ENCODE peak calls at places on chromosomes 7 and 10, in seven cellular contexts. N is colonic mucosa, W is bronchial epithelial cell, G is fibroblast of mammary gland, K is BJ, U is tibial artery, Z is astrocyte of the cerebellum. Q is an unnamed sample.

GRCh38 chr10:78952686-78953085 is 116.1 kb upstream of the ZMIZ1 start:
- DNase-seq in N (no peak), W (no peak), G (peak), K (peak), U (peak), Z (peak), Q (peak)

GRCh38 chr7:54901840-54902239 is 117.0 kb upstream of the EGFR start:
- DNase-seq in N (no peak), W (no peak), G (no peak), K (no peak), U (no peak), Z (no peak), Q (no peak)

GRCh38 chr10:6431861-6432260 is 148.2 kb downstream of the PRKCQ start:
- DNase-seq in N (no peak), W (no peak), G (no peak), K (no peak), U (no peak), Z (no peak), Q (no peak)

GRCh38 chr7:45120-46090 is 147.0 kb upstream of the FAM20C start:
- DNase-seq in N (peak), W (no peak), G (no peak), K (no peak), U (no peak), Z (no peak), Q (no peak)

GRCh38 chr7:134140889-134141867 is 14.0 kb downstream of the LRGUK start:
- DNase-seq in N (peak), W (peak), G (peak), K (peak), U (peak), Z (peak), Q (peak)

GRCh38 chr10:73780966-73781365 is 882 bp upstream of the CHCHD1 start:
- DNase-seq in N (peak), W (no peak), G (peak), K (no peak), U (no peak), Z (no peak), Q (no peak)

GRCh38 chr7:92589056-92589455 is 1.1 kb downstream of the FAM133B start:
- DNase-seq in N (no peak), W (no peak), G (no peak), K (no peak), U (no peak), Z (no peak), Q (no peak)

GRCh38 chr7:17845197-17845547 is 95.1 kb downstream of the SNX13 start:
- DNase-seq in N (no peak), W (no peak), G (no peak), K (no peak), U (no peak), Z (no peak), Q (no peak)

GRCh38 chr7:80895056-80895455 is 23.8 kb downstream of the SEMA3C start:
- DNase-seq in N (no peak), W (no peak), G (no peak), K (no peak), U (no peak), Z (peak), Q (no peak)

GRCh38 chr7:86600506-86601290 is 43.0 kb upstream of the GRM3 start:
- DNase-seq in N (no peak), W (no peak), G (no peak), K (no peak), U (no peak), Z (no peak), Q (no peak)

GRCh38 chr7:98079891-98080653 is 26.6 kb upstream of the LMTK2 start:
- DNase-seq in N (no peak), W (no peak), G (no peak), K (no peak), U (no peak), Z (no peak), Q (no peak)

GRCh38 chr7:80070391-80070790 is 64.2 kb upstream of the GNAI1 start:
- DNase-seq in N (no peak), W (no peak), G (peak), K (no peak), U (no peak), Z (no peak), Q (no peak)

GRCh38 chr10:2949948-2950354 is 117.4 kb upstream of the PFKP start:
- DNase-seq in N (no peak), W (peak), G (peak), K (no peak), U (no peak), Z (peak), Q (no peak)

GRCh38 chr10:24467605-24468004 is 256.1 kb downstream of the ARHGAP21 start:
- DNase-seq in N (no peak), W (no peak), G (peak), K (no peak), U (no peak), Z (no peak), Q (no peak)

GRCh38 chr10:24465124-24465874 is 256.4 kb downstream of the KIAA1217 start:
- DNase-seq in N (peak), W (peak), G (peak), K (peak), U (no peak), Z (peak), Q (peak)

GRCh38 chr10:24466616-24466949 is 257.1 kb downstream of the ARHGAP21 start:
- DNase-seq in N (no peak), W (no peak), G (no peak), K (no peak), U (no peak), Z (no peak), Q (no peak)

GRCh38 chr10:24467094-24467493 is 256.6 kb downstream of the ARHGAP21 start:
- DNase-seq in N (no peak), W (no peak), G (no peak), K (no peak), U (no peak), Z (no peak), Q (no peak)

GRCh38 chr10:24465899-24466615 is 257.1 kb downstream of the KIAA1217 start:
- DNase-seq in N (peak), W (peak), G (peak), K (peak), U (no peak), Z (peak), Q (peak)
- H3K4me3 ChIP-seq in N (peak), W (peak), G (peak), K (peak), U (no peak), Z (peak), Q (peak)

DNA sequence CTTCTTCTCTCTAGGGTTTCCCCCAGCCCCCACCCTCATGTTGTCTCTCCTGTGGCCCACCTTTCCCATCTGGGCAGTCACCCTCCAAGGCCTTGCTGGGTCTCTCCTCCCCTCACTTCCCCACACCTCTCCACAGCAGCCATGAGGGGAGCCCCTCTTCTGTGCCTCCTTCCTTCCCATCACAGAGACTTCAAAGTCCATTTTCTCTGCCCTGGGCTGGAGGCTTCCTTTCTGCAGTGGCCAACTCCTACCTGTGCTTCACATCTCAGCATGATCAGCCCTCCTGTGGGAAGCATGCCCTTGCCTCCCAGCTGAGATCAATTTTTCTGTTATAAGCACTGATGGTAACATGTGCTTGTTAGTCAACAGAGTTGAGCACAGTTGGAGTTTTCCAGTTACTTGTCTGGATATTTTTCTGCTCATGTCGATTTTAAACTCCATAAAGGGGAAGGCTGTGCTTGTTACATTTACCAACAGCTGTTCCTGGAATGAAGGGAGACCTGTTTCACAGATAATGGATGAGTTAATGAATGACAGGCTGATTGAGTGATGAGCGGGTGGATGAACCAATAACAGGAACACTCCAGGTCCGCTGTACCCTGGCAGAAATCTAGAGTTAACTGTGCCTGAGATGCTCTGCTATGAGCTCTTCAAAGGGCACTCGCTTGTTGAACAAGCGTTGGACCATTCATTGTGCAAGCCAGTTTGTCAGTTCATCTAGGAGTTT is 71.4 kb upstream of the PRSS58 start:
- DNase-seq in N (no peak), W (no peak), G (no peak), K (no peak), U (no peak), Z (no peak), Q (no peak)
- H3K4me3 ChIP-seq in N (no peak), W (no peak), G (no peak), K (no peak), U (no peak), Z (no peak), Q (no peak)

GRCh38 chr10:128915630-128916029 is 551.4 kb upstream of the MGMT start:
- DNase-seq in N (no peak), W (no peak), G (no peak), K (no peak), U (no peak), Z (no peak), Q (no peak)
- H3K4me3 ChIP-seq in N (no peak), W (no peak), G (no peak), K (no peak), U (no peak), Z (no peak), Q (no peak)

GRCh38 chr10:126186746-126187145 is 201.5 kb downstream of the ADAM12 start:
- DNase-seq in N (no peak), W (peak), G (no peak), K (no peak), U (no peak), Z (no peak), Q (no peak)
- H3K4me3 ChIP-seq in N (no peak), W (no peak), G (no peak), K (no peak), U (no peak), Z (no peak), Q (no peak)

DNA sequence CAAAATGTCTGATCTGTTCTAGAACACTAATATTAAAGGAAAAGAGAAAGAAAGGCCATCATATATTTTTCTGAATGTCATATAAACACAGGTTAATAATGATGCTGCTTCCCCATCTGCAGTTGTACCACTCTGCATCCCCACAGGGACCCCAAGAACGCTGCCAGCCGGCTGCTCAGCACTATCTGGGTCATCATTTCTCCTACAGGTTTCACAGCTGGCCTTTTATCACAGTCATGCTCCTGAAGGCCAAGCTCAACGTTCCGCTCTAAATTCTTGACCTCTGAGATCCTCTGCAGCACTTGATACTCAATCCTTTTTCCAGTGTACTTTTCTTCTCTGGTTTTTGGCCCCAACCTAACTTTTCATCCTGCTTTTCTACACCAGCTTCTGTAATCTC is 4.8 kb downstream of the IDI1 start:
- DNase-seq in N (no peak), W (no peak), G (no peak), K (no peak), U (no peak), Z (no peak), Q (no peak)
- H3K4me3 ChIP-seq in N (no peak), W (no peak), G (no peak), K (no peak), U (no peak), Z (no peak), Q (no peak)

DNA sequence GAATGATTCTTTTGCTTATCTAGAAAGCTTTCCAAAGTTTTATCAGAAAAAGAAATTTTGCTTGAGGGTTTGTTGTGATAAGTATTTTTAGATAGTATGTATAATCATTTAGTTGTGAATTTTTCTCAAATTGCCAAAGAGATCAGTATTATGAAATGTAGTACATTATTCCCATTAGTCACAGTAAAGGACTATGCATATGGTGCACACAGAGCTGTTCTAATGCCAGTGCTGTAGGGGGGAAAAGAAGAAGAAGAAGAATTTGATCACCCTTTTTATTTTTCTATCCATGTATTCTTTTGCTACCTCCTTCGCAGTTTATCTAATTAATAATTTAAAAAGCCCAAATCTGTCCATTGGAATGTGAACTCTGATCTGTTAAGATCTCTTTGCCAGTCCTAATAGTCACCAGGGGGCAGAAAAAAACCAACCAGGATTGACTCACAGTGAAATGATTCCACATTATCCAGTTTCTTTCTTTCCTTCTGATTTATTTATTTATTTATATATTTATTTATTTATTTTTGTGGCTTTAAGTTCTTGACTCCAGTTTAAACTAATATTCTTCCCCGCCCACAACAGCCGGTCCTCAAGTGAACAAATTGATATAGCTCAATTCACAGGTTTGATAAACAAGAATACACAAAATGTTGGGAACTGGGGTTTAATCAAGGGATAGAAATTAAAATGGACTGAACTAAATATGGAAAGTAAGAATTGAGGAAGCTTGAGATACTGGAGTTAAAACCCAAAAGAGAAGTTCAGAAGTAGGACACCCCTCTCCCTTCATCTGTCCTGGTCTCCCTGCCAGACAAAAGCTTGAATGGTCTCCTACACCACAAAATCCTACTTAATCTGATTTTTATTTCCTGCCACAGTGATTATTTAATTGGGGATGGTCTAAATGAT is 4.9 kb downstream of the RBM20 start:
- DNase-seq in N (no peak), W (peak), G (peak), K (no peak), U (no peak), Z (no peak), Q (no peak)
- H3K4me3 ChIP-seq in N (no peak), W (no peak), G (no peak), K (no peak), U (no peak), Z (no peak), Q (no peak)

GRCh38 chr7:124765401-124766352 is at the start of gene GPR37:
- DNase-seq in N (peak), W (peak), G (peak), K (no peak), U (no peak), Z (peak), Q (peak)

GRCh38 chr7:124762611-124763143 is 2.9 kb downstream of the GPR37 start:
- DNase-seq in N (peak), W (no peak), G (no peak), K (no peak), U (no peak), Z (no peak), Q (no peak)

GRCh38 chr7:124761164-124761715 is 4.4 kb downstream of the GPR37 start:
- DNase-seq in N (no peak), W (no peak), G (no peak), K (no peak), U (no peak), Z (no peak), Q (no peak)

GRCh38 chr7:124764847-124765400 is 668 bp downstream of the GPR37 start:
- DNase-seq in N (peak), W (no peak), G (no peak), K (no peak), U (no peak), Z (no peak), Q (no peak)

DNA sequence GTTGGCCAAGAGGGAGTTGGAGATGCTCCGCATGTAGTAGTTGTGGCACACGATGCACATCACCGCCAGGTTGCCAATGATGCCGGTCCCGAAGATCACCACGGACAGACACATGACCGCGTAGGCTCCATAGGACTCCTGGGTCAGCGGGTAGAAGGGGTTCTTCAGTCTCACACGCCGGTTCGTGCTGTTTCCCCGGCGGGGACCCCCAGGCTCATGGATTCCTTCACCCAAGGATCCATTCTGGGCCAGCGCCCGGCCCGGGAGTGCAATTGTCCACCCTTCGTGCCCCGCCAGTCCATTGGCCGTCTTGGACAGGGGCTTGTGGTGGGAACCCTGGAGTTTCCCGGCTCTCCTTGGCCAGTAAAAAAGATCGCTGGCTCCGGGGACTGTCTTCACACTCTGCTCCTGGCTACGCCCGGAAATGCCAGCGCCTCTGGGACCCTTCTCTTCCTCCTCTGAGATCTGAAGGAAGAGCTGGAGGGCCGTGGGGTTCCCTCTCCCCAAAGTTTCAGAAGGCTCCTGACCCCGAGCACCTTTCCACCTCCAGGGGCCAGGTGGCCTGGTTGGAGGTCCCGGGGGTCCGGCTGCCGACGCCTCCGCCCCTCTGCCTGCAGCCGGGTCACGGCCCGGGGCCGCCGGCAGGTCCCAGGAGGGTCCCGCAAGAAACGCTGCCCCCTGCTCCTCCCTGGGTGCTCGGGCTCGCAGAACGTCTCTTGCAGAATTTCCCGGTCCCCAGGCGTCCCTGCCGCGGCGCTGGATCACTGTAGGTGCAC is 1.3 kb downstream of the GPR37 start:
- DNase-seq in N (no peak), W (no peak), G (no peak), K (no peak), U (no peak), Z (no peak), Q (no peak)
- H3K4me3 ChIP-seq in N (peak), W (peak), G (no peak), K (peak), U (peak), Z (peak), Q (peak)

Q was measured in HFF-Myc.